ENCODE peak calls at places on chromosomes 7 and 10, in seven cellular contexts. One of them, this sample, is unnamed.

GRCh38 chr10:102985811-102986210 is 67.7 kb downstream of the CNNM2 start:
- DNase-seq in heart right ventricle: no peak
- DNase-seq in SJSA1: no peak
- DNase-seq in SJCRH30: no peak
- DNase-seq in tibial artery: no peak
- DNase-seq in psoas muscle: no peak
- DNase-seq in lower lobe of right lung: no peak
- DNase-seq in this sample: no peak

GRCh38 chr10:62082270-62082669 is 180.8 kb downstream of the ARID5B start:
- DNase-seq in heart right ventricle: no peak
- DNase-seq in SJSA1: no peak
- DNase-seq in SJCRH30: no peak
- DNase-seq in tibial artery: no peak
- DNase-seq in psoas muscle: no peak
- DNase-seq in lower lobe of right lung: no peak
- DNase-seq in this sample: no peak

GRCh38 chr10:94092848-94093247 is 99.1 kb downstream of the PLCE1 start:
- DNase-seq in heart right ventricle: peak
- DNase-seq in SJSA1: no peak
- DNase-seq in SJCRH30: no peak
- DNase-seq in tibial artery: no peak
- DNase-seq in psoas muscle: no peak
- DNase-seq in lower lobe of right lung: no peak
- DNase-seq in this sample: no peak

GRCh38 chr10:100186813-100187212 is 984 bp upstream of the ERLIN1 start:
- DNase-seq in heart right ventricle: no peak
- DNase-seq in SJSA1: peak
- DNase-seq in SJCRH30: peak
- DNase-seq in tibial artery: no peak
- DNase-seq in psoas muscle: peak
- DNase-seq in lower lobe of right lung: no peak
- DNase-seq in this sample: peak

GRCh38 chr10:33869089-33869488 is 534.6 kb upstream of the NRP1 start:
- DNase-seq in heart right ventricle: peak
- DNase-seq in SJSA1: no peak
- DNase-seq in SJCRH30: no peak
- DNase-seq in tibial artery: no peak
- DNase-seq in psoas muscle: no peak
- DNase-seq in lower lobe of right lung: no peak
- DNase-seq in this sample: no peak

GRCh38 chr10:14366760-14367159 is 36.0 kb upstream of the FRMD4A start:
- DNase-seq in heart right ventricle: no peak
- DNase-seq in SJSA1: no peak
- DNase-seq in SJCRH30: no peak
- DNase-seq in tibial artery: no peak
- DNase-seq in psoas muscle: no peak
- DNase-seq in lower lobe of right lung: no peak
- DNase-seq in this sample: peak

GRCh38 chr7:100248483-100248882 is 28.7 kb downstream of the PVRIG start:
- DNase-seq in heart right ventricle: no peak
- DNase-seq in SJSA1: no peak
- DNase-seq in SJCRH30: no peak
- DNase-seq in tibial artery: no peak
- DNase-seq in psoas muscle: no peak
- DNase-seq in lower lobe of right lung: no peak
- DNase-seq in this sample: no peak

GRCh38 chr7:74027683-74028320 is at the start of gene ELN:
- DNase-seq in heart right ventricle: peak
- DNase-seq in SJSA1: no peak
- DNase-seq in SJCRH30: peak
- DNase-seq in tibial artery: peak
- DNase-seq in psoas muscle: peak
- DNase-seq in lower lobe of right lung: peak
- DNase-seq in this sample: peak

GRCh38 chr10:76649723-76650127 is 987.9 kb downstream of the KCNMA1 start:
- DNase-seq in heart right ventricle: no peak
- DNase-seq in SJSA1: peak
- DNase-seq in SJCRH30: no peak
- DNase-seq in tibial artery: no peak
- DNase-seq in psoas muscle: no peak
- DNase-seq in lower lobe of right lung: no peak
- DNase-seq in this sample: no peak

GRCh38 chr7:126635545-126635944 is 617.2 kb downstream of the GRM8 start:
- DNase-seq in heart right ventricle: no peak
- DNase-seq in SJSA1: no peak
- DNase-seq in SJCRH30: no peak
- DNase-seq in tibial artery: no peak
- DNase-seq in psoas muscle: no peak
- DNase-seq in lower lobe of right lung: no peak
- DNase-seq in this sample: no peak

GRCh38 chr7:36249091-36249490 is 96.0 kb downstream of the EEPD1 start:
- DNase-seq in heart right ventricle: no peak
- DNase-seq in SJSA1: no peak
- DNase-seq in SJCRH30: no peak
- DNase-seq in tibial artery: no peak
- DNase-seq in psoas muscle: no peak
- DNase-seq in lower lobe of right lung: no peak
- DNase-seq in this sample: no peak

DNA sequence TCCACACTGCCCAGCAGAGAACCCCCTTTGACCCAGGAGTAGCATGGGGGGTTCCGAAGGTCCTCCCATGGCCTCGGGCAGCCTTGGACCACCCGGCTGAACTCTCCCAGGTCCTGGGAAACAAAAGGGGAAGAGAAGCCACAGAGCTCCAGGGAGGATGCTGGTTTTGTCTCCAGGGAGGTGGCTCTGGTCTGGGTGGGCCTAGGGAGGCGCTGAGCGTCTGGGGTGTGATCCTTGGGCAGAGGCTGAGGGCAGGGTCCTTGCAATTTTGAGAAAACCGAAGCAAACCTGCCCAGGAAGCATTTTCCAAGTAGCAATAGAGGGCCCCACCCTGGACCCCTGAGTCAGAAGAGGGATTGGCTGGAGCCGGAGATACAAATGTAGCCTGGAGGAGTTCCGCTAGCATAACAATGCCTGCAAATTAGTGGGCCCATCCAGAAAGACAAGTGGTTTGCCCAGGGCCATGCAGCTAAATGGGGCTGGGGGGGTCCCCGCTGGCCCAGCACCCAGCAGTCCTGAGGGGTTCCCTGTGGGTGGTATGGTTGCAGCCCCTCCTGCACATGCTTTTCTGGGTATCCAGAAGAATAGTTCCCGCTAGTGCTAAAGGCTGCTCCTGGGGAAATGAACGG is 2.0 kb downstream of the UTF1 start:
- DNase-seq in heart right ventricle: no peak
- DNase-seq in SJSA1: no peak
- DNase-seq in SJCRH30: no peak
- DNase-seq in tibial artery: no peak
- DNase-seq in psoas muscle: no peak
- DNase-seq in lower lobe of right lung: no peak
- DNase-seq in this sample: no peak
- H3K27ac ChIP-seq in heart right ventricle: no peak
- H3K27ac ChIP-seq in SJSA1: no peak
- H3K27ac ChIP-seq in SJCRH30: no peak
- H3K27ac ChIP-seq in tibial artery: no peak
- H3K27ac ChIP-seq in psoas muscle: no peak
- H3K27ac ChIP-seq in lower lobe of right lung: no peak
- H3K27ac ChIP-seq in this sample: no peak

DNA sequence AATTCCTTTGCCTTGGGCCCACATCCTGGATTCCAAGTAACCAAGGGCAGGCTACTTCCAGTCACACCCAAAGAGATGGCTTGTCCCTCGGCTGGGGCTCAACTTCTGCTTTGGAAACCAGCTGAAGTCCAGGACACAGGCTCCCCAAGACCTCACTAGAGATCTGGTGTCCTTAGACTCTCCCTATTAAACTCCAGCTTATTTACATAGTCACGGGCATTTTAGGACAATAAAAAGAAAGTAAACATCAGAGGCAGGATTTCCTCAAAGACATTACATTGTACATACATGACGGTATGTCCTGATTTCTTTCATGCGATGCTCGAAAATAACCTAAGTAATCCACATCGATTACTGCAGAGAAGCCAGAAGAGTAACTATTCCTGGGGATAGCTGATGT is 461.5 kb upstream of the C7orf33 start:
- DNase-seq in heart right ventricle: no peak
- DNase-seq in SJSA1: no peak
- DNase-seq in SJCRH30: no peak
- DNase-seq in tibial artery: no peak
- DNase-seq in psoas muscle: no peak
- DNase-seq in lower lobe of right lung: no peak
- DNase-seq in this sample: no peak
- H3K27ac ChIP-seq in heart right ventricle: no peak
- H3K27ac ChIP-seq in SJSA1: no peak
- H3K27ac ChIP-seq in SJCRH30: no peak
- H3K27ac ChIP-seq in tibial artery: no peak
- H3K27ac ChIP-seq in psoas muscle: no peak
- H3K27ac ChIP-seq in lower lobe of right lung: no peak
- H3K27ac ChIP-seq in this sample: no peak

GRCh38 chr7:128210036-128210347 is 31.1 kb upstream of the LEP start:
- DNase-seq in heart right ventricle: no peak
- DNase-seq in SJSA1: no peak
- DNase-seq in SJCRH30: no peak
- DNase-seq in tibial artery: no peak
- DNase-seq in psoas muscle: no peak
- DNase-seq in lower lobe of right lung: no peak
- DNase-seq in this sample: no peak
- H3K27ac ChIP-seq in heart right ventricle: no peak
- H3K27ac ChIP-seq in SJSA1: no peak
- H3K27ac ChIP-seq in SJCRH30: no peak
- H3K27ac ChIP-seq in tibial artery: no peak
- H3K27ac ChIP-seq in psoas muscle: no peak
- H3K27ac ChIP-seq in lower lobe of right lung: no peak
- H3K27ac ChIP-seq in this sample: no peak

DNA sequence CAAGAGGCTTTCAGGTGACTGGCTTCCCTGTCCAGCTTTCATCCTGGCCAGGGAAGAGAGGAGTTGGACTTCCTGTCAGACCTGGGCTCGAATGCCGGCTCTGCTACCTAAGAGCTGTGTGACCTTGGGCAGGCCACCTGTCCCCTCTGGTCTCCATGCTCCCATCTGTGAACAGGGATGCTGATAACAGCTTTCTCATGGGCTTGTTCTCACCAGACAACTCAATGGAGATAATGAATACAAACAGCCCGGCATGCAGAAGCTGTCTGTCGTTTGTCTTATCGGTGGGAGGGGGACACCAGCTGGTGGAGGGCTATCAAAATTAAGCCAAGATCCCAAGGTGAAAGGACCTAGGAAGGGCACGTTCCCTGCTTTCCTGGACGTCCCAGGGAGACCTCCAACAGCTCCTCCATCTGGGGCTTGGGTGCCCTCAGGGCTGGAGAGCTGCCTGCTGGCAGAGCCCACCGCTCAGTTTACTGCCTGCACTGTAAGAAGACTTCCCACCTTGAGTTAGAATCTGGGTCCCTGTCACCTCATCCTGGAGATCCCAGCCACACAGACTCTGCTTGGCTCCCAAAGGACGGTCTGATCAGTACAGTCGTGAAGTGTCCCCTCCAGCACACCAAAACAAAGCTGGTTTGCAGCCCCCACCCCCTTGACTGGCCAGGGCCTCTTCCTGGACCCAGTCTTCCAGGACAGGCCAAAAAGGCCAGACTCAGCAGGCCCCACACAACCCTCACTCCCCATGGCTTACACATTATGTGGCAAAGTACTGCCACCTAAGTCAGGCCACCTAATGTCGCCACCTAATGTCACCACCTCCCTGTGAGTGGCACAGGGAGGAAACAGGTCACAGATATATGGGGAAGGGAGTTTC is 40.9 kb downstream of the PPIF start:
- DNase-seq in heart right ventricle: no peak
- DNase-seq in SJSA1: peak
- DNase-seq in SJCRH30: no peak
- DNase-seq in tibial artery: no peak
- DNase-seq in psoas muscle: no peak
- DNase-seq in lower lobe of right lung: no peak
- DNase-seq in this sample: peak
- H3K27ac ChIP-seq in heart right ventricle: peak
- H3K27ac ChIP-seq in SJSA1: no peak
- H3K27ac ChIP-seq in SJCRH30: no peak
- H3K27ac ChIP-seq in tibial artery: no peak
- H3K27ac ChIP-seq in psoas muscle: no peak
- H3K27ac ChIP-seq in lower lobe of right lung: no peak
- H3K27ac ChIP-seq in this sample: no peak

DNA sequence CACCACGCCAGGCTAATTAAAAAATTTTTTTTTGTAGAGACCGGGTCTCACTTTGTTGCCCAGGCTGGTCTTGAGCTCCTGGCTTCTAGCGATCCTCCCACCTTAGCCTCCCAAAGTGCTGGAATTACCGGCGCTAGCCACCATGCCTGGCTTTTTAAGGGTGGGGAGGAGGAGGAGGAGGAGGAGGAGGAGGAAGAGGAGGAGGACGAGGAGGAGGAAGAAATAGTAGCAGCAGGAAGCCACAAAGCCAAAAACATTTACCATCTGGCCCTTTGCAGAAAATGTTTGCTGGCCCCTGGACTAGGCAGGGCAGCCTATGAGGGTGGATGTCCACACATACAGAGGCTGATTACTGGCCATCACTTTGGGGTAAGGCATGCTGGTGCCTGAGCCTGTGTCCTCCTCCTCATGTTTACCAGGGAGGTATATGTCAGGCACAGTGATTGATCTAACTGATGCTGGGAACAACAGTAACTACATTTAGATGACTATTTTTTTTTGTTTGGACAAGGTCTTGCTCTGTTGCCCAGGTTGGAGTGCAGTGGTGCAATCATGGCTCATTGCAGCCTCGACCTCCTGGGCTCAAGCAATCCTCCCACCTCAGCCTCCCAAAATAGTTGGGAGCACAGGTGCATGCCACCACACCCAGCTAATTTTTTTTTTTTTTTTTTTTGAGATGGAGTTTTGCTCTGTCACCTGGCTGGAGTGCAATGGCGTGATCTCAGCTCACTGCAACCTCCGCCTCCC is 122.1 kb downstream of the HIP1 start:
- DNase-seq in heart right ventricle: no peak
- DNase-seq in SJSA1: no peak
- DNase-seq in SJCRH30: no peak
- DNase-seq in tibial artery: no peak
- DNase-seq in psoas muscle: no peak
- DNase-seq in lower lobe of right lung: no peak
- DNase-seq in this sample: no peak
- H3K27ac ChIP-seq in heart right ventricle: peak
- H3K27ac ChIP-seq in SJSA1: no peak
- H3K27ac ChIP-seq in SJCRH30: no peak
- H3K27ac ChIP-seq in tibial artery: no peak
- H3K27ac ChIP-seq in psoas muscle: no peak
- H3K27ac ChIP-seq in lower lobe of right lung: no peak
- H3K27ac ChIP-seq in this sample: no peak